ENCODE peak calls at places on chromosomes 12 and 14, in eight cellular contexts. One of them, this sample, is unnamed.

GRCh38 chr12:65125247-65125646 is 4.1 kb upstream of the WIF1 start:
- DNase-seq in sigmoid colon: no peak
- DNase-seq in AG04449: no peak
- DNase-seq in Calu3: no peak
- DNase-seq in AG10803: no peak
- DNase-seq in lower leg skin: no peak
- DNase-seq in stomach: no peak
- DNase-seq in neural progenitor cell: no peak
- DNase-seq in this sample: no peak

GRCh38 chr14:68089146-68089715 is 269.7 kb downstream of the RAD51B start:
- DNase-seq in sigmoid colon: peak
- DNase-seq in lower leg skin: no peak
- DNase-seq in neural progenitor cell: peak
- DNase-seq in Calu3: peak
- DNase-seq in stomach: no peak
- DNase-seq in AG10803: no peak
- DNase-seq in AG04449: no peak
- DNase-seq in this sample: no peak

GRCh38 chr14:100438678-100439592 is 115.8 kb downstream of the SLC25A47 start:
- DNase-seq in lower leg skin: peak
- DNase-seq in neural progenitor cell: no peak
- DNase-seq in sigmoid colon: peak
- DNase-seq in stomach: peak
- DNase-seq in AG10803: peak
- DNase-seq in AG04449: peak
- DNase-seq in Calu3: peak
- DNase-seq in this sample: peak

GRCh38 chr12:15601210-15601800 is 187.9 kb downstream of the EPS8 start:
- DNase-seq in sigmoid colon: no peak
- DNase-seq in Calu3: peak
- DNase-seq in stomach: no peak
- DNase-seq in AG10803: peak
- DNase-seq in AG04449: peak
- DNase-seq in neural progenitor cell: no peak
- DNase-seq in lower leg skin: no peak
- DNase-seq in this sample: no peak

GRCh38 chr12:40874868-40875267 is 182.6 kb downstream of the CNTN1 start:
- DNase-seq in sigmoid colon: no peak
- DNase-seq in lower leg skin: no peak
- DNase-seq in stomach: no peak
- DNase-seq in Calu3: no peak
- DNase-seq in AG04449: no peak
- DNase-seq in AG10803: no peak
- DNase-seq in neural progenitor cell: no peak
- DNase-seq in this sample: no peak

GRCh38 chr14:54901380-54902142 is 1.1 kb downstream of the GCH1 start:
- DNase-seq in AG04449: no peak
- DNase-seq in stomach: no peak
- DNase-seq in AG10803: no peak
- DNase-seq in sigmoid colon: peak
- DNase-seq in neural progenitor cell: peak
- DNase-seq in Calu3: peak
- DNase-seq in lower leg skin: no peak
- DNase-seq in this sample: no peak

GRCh38 chr12:92879698-92880322 is 49.3 kb downstream of the EEA1 start:
- DNase-seq in lower leg skin: no peak
- DNase-seq in AG10803: no peak
- DNase-seq in stomach: peak
- DNase-seq in AG04449: no peak
- DNase-seq in Calu3: no peak
- DNase-seq in sigmoid colon: no peak
- DNase-seq in neural progenitor cell: no peak
- DNase-seq in this sample: no peak

GRCh38 chr14:77011226-77011762 is 17.2 kb downstream of the IRF2BPL start:
- DNase-seq in neural progenitor cell: no peak
- DNase-seq in stomach: peak
- DNase-seq in Calu3: no peak
- DNase-seq in lower leg skin: no peak
- DNase-seq in sigmoid colon: no peak
- DNase-seq in AG10803: no peak
- DNase-seq in AG04449: no peak
- DNase-seq in this sample: no peak

GRCh38 chr14:20455355-20456300 is 602 bp downstream of the APEX1 start:
- DNase-seq in sigmoid colon: peak
- DNase-seq in AG10803: peak
- DNase-seq in neural progenitor cell: peak
- DNase-seq in AG04449: peak
- DNase-seq in stomach: peak
- DNase-seq in lower leg skin: no peak
- DNase-seq in Calu3: no peak
- DNase-seq in this sample: peak

DNA sequence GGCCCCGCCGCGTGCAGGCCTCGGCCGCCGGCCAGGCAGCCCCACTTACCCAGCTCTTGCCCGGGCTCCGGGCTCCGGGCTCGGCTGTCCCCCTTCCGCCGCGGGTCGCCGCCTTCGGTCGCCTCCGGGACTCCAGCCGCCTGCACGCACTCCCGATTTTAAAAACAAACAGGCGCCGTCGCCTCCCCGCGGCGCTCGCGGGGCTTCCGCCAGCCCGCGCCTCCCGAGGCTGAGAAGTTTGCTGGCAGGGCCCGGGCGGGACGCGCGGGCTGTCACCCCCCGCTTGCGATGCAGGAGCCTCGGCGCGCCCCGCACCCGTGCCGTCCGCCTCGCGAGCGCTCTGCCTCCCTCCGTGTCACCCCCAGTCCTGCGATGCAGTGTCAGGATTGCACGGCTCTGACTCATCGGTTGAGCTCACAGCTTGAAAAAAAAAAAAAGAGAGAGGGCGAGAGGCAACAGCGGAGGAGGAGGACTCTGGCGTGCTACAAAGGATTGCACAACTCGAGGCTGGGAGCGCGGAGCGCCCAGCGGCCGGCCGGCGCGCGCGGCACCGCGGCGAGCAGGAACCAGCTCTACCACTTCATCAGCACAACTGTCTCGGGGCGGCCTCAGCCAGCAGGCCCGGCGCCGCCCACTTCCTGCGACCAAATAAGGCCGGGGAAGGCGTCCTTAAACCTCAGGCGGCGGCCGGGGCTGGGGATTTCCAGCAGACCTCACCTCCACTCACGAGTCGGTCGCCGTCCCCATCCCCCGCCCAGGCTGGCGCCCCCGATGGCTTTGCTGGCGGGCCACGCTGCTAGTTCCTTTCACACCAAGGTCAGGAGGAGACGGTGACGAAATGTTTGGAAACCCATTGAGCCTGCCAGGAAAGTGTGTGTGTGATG is 45.8 kb upstream of the PNMA1 start:
- DNase-seq in AG10803: peak
- DNase-seq in neural progenitor cell: peak
- DNase-seq in sigmoid colon: peak
- DNase-seq in AG04449: peak
- DNase-seq in Calu3: peak
- DNase-seq in stomach: peak
- DNase-seq in lower leg skin: peak
- DNase-seq in this sample: peak
- TF ChIP-seq CTCF in AG10803: peak
- TF ChIP-seq CTCF in neural progenitor cell: no peak
- TF ChIP-seq CTCF in sigmoid colon: no peak
- TF ChIP-seq CTCF in AG04449: no peak
- TF ChIP-seq CTCF in Calu3: no peak
- TF ChIP-seq CTCF in stomach: no peak
- TF ChIP-seq CTCF in lower leg skin: no peak
- TF ChIP-seq CTCF in this sample: no peak

GRCh38 chr12:112130461-112130998 is 5.2 kb downstream of the TRAFD1 start:
- DNase-seq in stomach: no peak
- DNase-seq in sigmoid colon: no peak
- DNase-seq in AG10803: peak
- DNase-seq in Calu3: no peak
- DNase-seq in AG04449: no peak
- DNase-seq in lower leg skin: no peak
- DNase-seq in neural progenitor cell: no peak
- DNase-seq in this sample: no peak
- TF ChIP-seq CTCF in stomach: no peak
- TF ChIP-seq CTCF in sigmoid colon: no peak
- TF ChIP-seq CTCF in AG10803: no peak
- TF ChIP-seq CTCF in Calu3: no peak
- TF ChIP-seq CTCF in AG04449: no peak
- TF ChIP-seq CTCF in lower leg skin: no peak
- TF ChIP-seq CTCF in neural progenitor cell: no peak
- TF ChIP-seq CTCF in this sample: no peak

GRCh38 chr12:132245521-132246101 is 83.8 kb downstream of the GALNT9 start:
- DNase-seq in lower leg skin: no peak
- DNase-seq in Calu3: no peak
- DNase-seq in AG04449: no peak
- DNase-seq in sigmoid colon: no peak
- DNase-seq in neural progenitor cell: no peak
- DNase-seq in AG10803: no peak
- DNase-seq in stomach: no peak
- DNase-seq in this sample: no peak

GRCh38 chr12:132239796-132240668 is 89.4 kb downstream of the GALNT9 start:
- DNase-seq in neural progenitor cell: no peak
- DNase-seq in Calu3: no peak
- DNase-seq in AG04449: no peak
- DNase-seq in stomach: no peak
- DNase-seq in sigmoid colon: peak
- DNase-seq in AG10803: no peak
- DNase-seq in lower leg skin: no peak
- DNase-seq in this sample: no peak

GRCh38 chr12:132244724-132245295 is 84.6 kb downstream of the GALNT9 start:
- DNase-seq in Calu3: no peak
- DNase-seq in AG10803: no peak
- DNase-seq in stomach: no peak
- DNase-seq in sigmoid colon: peak
- DNase-seq in AG04449: no peak
- DNase-seq in neural progenitor cell: no peak
- DNase-seq in lower leg skin: no peak
- DNase-seq in this sample: no peak

GRCh38 chr12:132246997-132247717 is 82.2 kb downstream of the GALNT9 start:
- DNase-seq in lower leg skin: no peak
- DNase-seq in Calu3: no peak
- DNase-seq in neural progenitor cell: no peak
- DNase-seq in stomach: no peak
- DNase-seq in sigmoid colon: no peak
- DNase-seq in AG10803: no peak
- DNase-seq in AG04449: no peak
- DNase-seq in this sample: no peak

GRCh38 chr12:132243596-132244289 is 85.6 kb downstream of the GALNT9 start:
- DNase-seq in AG10803: no peak
- DNase-seq in neural progenitor cell: peak
- DNase-seq in Calu3: no peak
- DNase-seq in stomach: no peak
- DNase-seq in lower leg skin: no peak
- DNase-seq in AG04449: no peak
- DNase-seq in sigmoid colon: peak
- DNase-seq in this sample: no peak
- TF ChIP-seq CTCF in AG10803: no peak
- TF ChIP-seq CTCF in neural progenitor cell: peak
- TF ChIP-seq CTCF in Calu3: no peak
- TF ChIP-seq CTCF in stomach: no peak
- TF ChIP-seq CTCF in lower leg skin: no peak
- TF ChIP-seq CTCF in AG04449: no peak
- TF ChIP-seq CTCF in sigmoid colon: no peak
- TF ChIP-seq CTCF in this sample: no peak

GRCh38 chr14:90193925-90194324 is 62.4 kb upstream of the PSMC1 start:
- DNase-seq in neural progenitor cell: peak
- DNase-seq in AG04449: no peak
- DNase-seq in lower leg skin: no peak
- DNase-seq in AG10803: no peak
- DNase-seq in Calu3: peak
- DNase-seq in sigmoid colon: no peak
- DNase-seq in stomach: no peak
- DNase-seq in this sample: no peak
- TF ChIP-seq CTCF in neural progenitor cell: peak
- TF ChIP-seq CTCF in AG04449: no peak
- TF ChIP-seq CTCF in lower leg skin: no peak
- TF ChIP-seq CTCF in AG10803: no peak
- TF ChIP-seq CTCF in Calu3: no peak
- TF ChIP-seq CTCF in sigmoid colon: no peak
- TF ChIP-seq CTCF in stomach: no peak
- TF ChIP-seq CTCF in this sample: peak

GRCh38 chr14:65501328-65501727 is 88.8 kb downstream of the FUT8 start:
- DNase-seq in AG04449: no peak
- DNase-seq in neural progenitor cell: no peak
- DNase-seq in stomach: no peak
- DNase-seq in Calu3: no peak
- DNase-seq in AG10803: no peak
- DNase-seq in lower leg skin: no peak
- DNase-seq in sigmoid colon: no peak
- DNase-seq in this sample: no peak
- TF ChIP-seq CTCF in AG04449: peak
- TF ChIP-seq CTCF in neural progenitor cell: no peak
- TF ChIP-seq CTCF in stomach: no peak
- TF ChIP-seq CTCF in Calu3: no peak
- TF ChIP-seq CTCF in AG10803: peak
- TF ChIP-seq CTCF in lower leg skin: no peak
- TF ChIP-seq CTCF in sigmoid colon: no peak
- TF ChIP-seq CTCF in this sample: no peak

GRCh38 chr12:120584343-120585149 is 3.3 kb upstream of the POP5 start:
- DNase-seq in lower leg skin: no peak
- DNase-seq in AG04449: no peak
- DNase-seq in stomach: peak
- DNase-seq in sigmoid colon: peak
- DNase-seq in neural progenitor cell: peak
- DNase-seq in Calu3: peak
- DNase-seq in AG10803: no peak
- DNase-seq in this sample: no peak
- TF ChIP-seq CTCF in lower leg skin: no peak
- TF ChIP-seq CTCF in AG04449: peak
- TF ChIP-seq CTCF in stomach: peak
- TF ChIP-seq CTCF in sigmoid colon: no peak
- TF ChIP-seq CTCF in neural progenitor cell: peak
- TF ChIP-seq CTCF in Calu3: no peak
- TF ChIP-seq CTCF in AG10803: peak
- TF ChIP-seq CTCF in this sample: peak

DNA sequence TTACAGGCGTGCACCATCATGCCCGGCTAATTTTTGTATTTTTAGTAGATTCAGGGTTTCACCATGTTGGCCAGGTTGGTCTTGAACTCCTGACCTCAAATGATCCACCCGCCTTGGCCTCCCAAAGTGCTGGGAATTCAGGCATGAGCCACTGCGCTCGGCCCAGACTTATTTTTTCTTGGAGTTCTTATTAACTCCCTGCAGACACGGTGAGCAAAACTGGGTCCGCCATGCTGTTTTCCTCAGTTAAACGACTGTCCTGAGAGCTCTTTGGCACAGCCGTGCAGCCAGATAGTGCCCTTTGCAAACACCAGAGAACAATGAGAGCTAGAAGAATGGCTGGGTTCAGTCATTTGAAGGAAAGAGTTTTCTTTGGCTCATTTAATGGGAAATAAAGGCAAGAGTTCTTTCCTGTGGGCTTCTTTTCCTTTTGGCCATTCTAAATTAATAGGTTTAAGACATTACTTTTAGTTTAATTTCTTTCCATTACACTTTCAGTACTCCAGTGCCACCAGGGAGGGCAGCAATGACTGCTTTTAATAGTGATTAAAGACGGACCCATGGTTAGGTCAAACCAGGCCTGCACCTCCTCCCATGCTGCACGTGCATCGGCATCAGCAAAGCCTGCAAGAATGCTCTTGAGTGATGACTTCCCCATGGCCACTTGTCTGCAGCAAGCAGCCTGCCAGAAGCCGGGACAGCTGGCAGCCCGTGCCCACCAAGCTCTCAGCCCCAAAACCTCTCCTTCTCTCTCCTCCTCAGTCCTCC is 60.7 kb downstream of the VCPKMT start:
- DNase-seq in lower leg skin: no peak
- DNase-seq in Calu3: no peak
- DNase-seq in AG10803: no peak
- DNase-seq in neural progenitor cell: peak
- DNase-seq in sigmoid colon: no peak
- DNase-seq in AG04449: no peak
- DNase-seq in stomach: no peak
- DNase-seq in this sample: no peak
- TF ChIP-seq CTCF in lower leg skin: no peak
- TF ChIP-seq CTCF in Calu3: no peak
- TF ChIP-seq CTCF in AG10803: no peak
- TF ChIP-seq CTCF in neural progenitor cell: peak
- TF ChIP-seq CTCF in sigmoid colon: no peak
- TF ChIP-seq CTCF in AG04449: no peak
- TF ChIP-seq CTCF in stomach: no peak
- TF ChIP-seq CTCF in this sample: peak